ENCODE peak calls at places on chromosomes 12 and 14, in five cellular contexts. R, W, K, T and P are unnamed samples.

GRCh38 chr14:31934767-31935266 is 142.3 kb upstream of the ARHGAP5 start:
- DNase-seq in W (peak), K (peak), R (peak), T (peak), P (peak)

GRCh38 chr14:53890611-53891091 is 66.0 kb downstream of the BMP4 start:
- DNase-seq in R (peak), T (no peak), W (peak), K (no peak), P (no peak)

GRCh38 chr14:53946071-53946403 is 10.6 kb downstream of the BMP4 start:
- DNase-seq in K (no peak), W (no peak), R (no peak), T (no peak), P (no peak)

GRCh38 chr12:119115296-119115905 is 63.3 kb upstream of the HSPB8 start:
- DNase-seq in W (peak), R (peak), T (peak), K (peak), P (peak)

GRCh38 chr12:50633950-50634349 is 129.2 kb downstream of the DIP2B start:
- DNase-seq in W (no peak), K (no peak), R (peak), T (no peak), P (no peak)

GRCh38 chr12:31715283-31715825 is 13.5 kb downstream of the AMN1 start:
- DNase-seq in R (no peak), K (no peak), W (no peak), T (peak), P (no peak)

GRCh38 chr12:53461591-53461990 is 9.7 kb downstream of the PCBP2 start:
- DNase-seq in W (no peak), K (no peak), R (no peak), T (no peak), P (no peak)

GRCh38 chr12:1934068-1934467 is 15.6 kb upstream of the CACNA2D4 start:
- DNase-seq in R (no peak), W (no peak), T (no peak), K (no peak), P (no peak)

GRCh38 chr14:26636571-26636970 is 38.7 kb upstream of the NOVA1 start:
- DNase-seq in R (no peak), W (no peak), T (no peak), K (no peak), P (no peak)

DNA sequence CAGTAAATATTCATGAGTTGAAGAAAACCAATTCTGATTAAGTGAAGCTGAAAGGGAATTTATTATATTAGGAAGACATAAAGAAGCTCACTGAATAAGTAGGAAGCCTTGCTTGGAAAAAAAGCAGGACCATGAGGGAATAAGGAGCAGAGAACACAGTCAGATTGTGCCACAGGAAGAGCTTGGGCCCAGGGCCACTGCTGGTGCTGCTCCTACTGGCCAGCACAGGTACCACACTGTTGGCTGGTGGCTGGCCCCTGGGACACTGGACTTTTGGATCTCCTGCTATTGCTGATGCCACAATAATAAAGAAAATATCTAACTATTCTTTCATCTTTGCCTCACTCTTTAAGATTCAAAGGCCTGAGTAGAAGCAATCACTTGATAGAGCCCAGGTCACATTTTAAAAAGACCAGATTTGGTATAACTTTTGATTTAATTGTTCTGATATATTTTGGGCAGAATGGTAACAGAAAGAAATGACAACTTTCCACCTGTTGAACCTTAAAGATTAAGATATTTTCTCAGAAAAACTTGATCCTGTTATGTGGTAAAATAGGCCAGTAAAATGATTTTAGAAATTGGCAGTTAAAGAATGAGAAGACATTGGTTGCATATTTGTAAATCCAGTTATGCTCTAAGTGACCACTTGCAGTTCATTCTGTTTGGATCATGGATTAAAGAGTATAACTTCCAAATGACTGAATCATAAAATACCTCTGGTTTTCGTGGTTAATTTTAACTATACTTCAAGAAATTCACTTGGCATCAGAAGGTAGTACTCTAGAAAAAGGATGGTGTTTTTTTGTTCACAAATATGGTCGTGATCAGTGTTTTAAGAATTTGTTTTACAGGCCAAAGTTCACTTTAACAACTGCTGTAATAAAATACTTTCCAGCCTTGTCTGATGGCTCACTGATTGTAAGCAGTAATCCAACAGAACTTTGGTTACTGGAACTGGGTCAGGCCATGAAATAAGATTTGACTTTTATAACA is 68.3 kb downstream of the DERA start:
- DNase-seq in W (peak), K (peak), T (peak), R (peak), P (peak)
- TF ChIP-seq CTCF in W (peak), K (peak), T (peak), R (peak), P (no peak)

GRCh38 chr12:108128221-108129016 is 669 bp upstream of the WSCD2 start:
- DNase-seq in R (no peak), T (no peak), K (no peak), W (no peak), P (no peak)
- H3K27ac ChIP-seq in R (no peak), T (no peak), K (no peak), W (no peak), P (no peak)

GRCh38 chr12:70646850-70647249 is 9.6 kb upstream of the PTPRB start:
- DNase-seq in T (no peak), R (peak), W (no peak), K (no peak), P (no peak)
- TF ChIP-seq CTCF in T (no peak), R (no peak), W (no peak), K (no peak), P (no peak)

GRCh38 chr14:93548102-93548843 is 117.5 kb downstream of the UNC79 start:
- DNase-seq in W (no peak), R (no peak), T (no peak), K (no peak), P (no peak)
- H3K27ac ChIP-seq in W (no peak), R (no peak), T (no peak), K (no peak), P (no peak)

GRCh38 chr14:68843471-68844209 is 50.8 kb upstream of the ZFP36L1 start:
- DNase-seq in T (peak), K (peak), W (peak), R (peak), P (peak)
- TF ChIP-seq CTCF in T (peak), K (peak), W (peak), R (peak), P (peak)

GRCh38 chr12:84166812-84167211 is 745.8 kb downstream of the SLC6A15 start:
- DNase-seq in T (no peak), R (no peak), W (no peak), K (no peak), P (no peak)

GRCh38 chr12:84161296-84161695 is 751.3 kb downstream of the SLC6A15 start:
- DNase-seq in K (no peak), R (no peak), T (no peak), W (no peak), P (no peak)

DNA sequence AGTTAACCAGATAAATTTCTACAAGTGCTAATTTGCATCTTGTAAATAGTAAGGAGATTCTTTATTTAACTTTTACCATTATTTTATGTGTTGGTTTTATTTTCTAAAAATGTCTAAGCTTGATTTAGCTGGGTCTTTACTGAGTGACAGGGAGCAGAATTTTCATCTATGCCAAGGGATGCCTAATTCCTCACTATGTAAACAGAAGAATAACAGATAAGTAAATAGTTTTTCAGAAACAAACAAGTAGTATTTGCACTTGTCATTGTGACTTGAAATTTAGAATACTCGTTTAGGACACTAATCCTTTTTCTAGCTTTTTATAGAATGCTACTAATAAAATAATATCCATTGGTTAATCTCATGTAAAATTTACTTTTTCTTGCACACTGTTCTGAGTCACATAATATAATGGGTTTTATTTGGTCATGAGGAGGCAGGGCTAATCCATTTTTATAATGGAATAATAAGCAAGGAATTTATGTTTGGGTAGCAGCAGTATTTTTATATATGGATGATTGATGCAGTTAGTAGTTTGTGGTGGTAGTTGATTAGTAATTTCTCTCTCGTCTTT is 746.5 kb downstream of the SLC6A15 start:
- DNase-seq in W (no peak), T (no peak), R (no peak), K (no peak), P (no peak)
- H3K27ac ChIP-seq in W (no peak), T (no peak), R (no peak), K (no peak), P (no peak)

GRCh38 chr12:131318045-131318685 is 364.5 kb downstream of the ADGRD1 start:
- DNase-seq in R (no peak), W (no peak), T (no peak), K (no peak), P (no peak)
- TF ChIP-seq CTCF in R (no peak), W (no peak), T (no peak), K (no peak), P (no peak)

DNA sequence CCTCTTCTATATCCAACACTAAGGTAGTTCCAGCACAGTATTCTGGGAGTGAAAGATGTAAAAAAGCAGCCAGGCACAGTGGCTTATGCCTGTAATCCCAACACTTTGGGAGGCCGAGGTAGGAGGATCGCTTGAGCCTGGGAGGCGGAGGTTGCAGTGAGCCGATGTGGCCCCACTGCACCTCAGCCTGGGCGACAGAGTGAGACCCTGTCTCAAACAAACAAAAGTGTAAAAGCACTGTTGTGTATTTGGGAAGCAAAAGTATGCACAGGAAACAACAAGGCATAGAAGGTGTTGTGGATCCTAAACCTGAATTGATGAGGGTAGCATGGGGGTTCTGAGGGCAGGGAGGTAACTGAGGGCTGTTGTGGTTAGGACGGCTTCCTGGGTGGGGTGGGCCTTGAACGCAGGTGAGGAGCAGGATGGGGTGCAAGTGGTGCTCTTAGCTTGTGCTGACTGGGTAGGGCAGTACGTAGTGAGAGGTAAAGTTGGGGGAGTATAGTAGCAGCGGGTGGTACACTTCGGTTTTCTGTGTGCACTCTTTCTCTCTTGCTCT is 64.2 kb downstream of the RASSF3 start:
- DNase-seq in W (no peak), T (no peak), K (no peak), R (no peak), P (no peak)
- H3K27ac ChIP-seq in W (no peak), T (peak), K (peak), R (no peak), P (peak)

DNA sequence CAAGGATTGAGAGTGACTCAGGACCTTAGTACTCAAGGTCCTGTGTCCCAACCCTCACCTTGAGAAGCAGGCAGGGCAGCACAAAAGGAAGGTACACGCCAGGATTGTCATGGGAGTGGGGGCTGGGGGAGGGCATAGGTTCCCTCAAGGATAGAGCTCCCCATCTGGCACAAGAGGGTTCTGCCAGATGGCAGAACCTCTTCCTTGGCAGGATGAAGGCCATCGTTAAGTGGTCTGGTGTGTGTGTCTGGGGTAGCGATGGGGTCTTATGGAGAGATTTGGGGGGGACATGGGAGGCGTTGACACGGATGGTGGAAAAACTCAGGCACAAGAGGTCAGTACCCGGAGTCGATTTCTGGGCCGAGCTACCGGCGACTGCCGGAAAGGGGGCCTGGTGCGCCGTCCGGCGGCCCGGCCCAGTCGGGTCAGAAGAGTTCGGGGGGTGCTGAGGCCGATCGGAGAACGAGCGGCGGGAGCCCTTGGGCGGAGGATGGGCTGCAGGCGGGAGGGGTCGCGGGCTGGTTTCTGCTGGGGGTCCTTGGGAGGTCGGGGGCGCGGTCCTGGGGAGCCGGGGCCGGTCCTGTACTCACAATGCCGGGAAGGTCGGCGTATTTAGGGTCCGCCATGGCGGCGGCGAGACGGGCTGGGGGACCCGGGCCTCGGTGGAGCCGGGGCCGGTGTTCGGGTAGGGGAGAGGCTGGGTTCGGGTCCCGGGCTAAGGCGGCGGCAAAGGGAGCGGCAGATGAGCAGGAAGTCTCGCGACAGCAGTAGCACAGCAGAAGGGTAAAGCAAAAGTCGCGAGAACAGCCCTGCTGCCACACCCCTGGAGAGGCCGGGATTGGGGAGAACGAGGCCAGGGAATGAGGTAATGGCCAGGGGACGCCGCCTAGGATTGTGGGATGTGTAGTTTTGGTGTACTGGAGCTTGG is at the start of gene DCTN2:
- DNase-seq in W (peak), T (peak), R (peak), K (peak), P (peak)
- TF ChIP-seq CTCF in W (no peak), T (peak), R (peak), K (no peak), P (peak)